ENCODE peak calls at places on chromosomes 16 and 17, in six cellular contexts. D is transverse colon, C is mammary epithelial cell, I is hepatocyte, E is heart left ventricle, B is endothelial cell of umbilical vein. X is an unnamed sample.
A peak's percentile ranks its signal among the peaks of the same experiment; 100 is the strongest.

GRCh38 chr16:15653227-15653626 is 3.2 kb downstream of the NDE1 start:
- DNase-seq in D (peak; percentile 20), C (peak; percentile 80), I (no peak), E (peak; percentile 46), B (peak; percentile 55), X (no peak)

GRCh38 chr16:54568897-54569807 is 282.6 kb upstream of the IRX3 start:
- DNase-seq in D (no peak), C (no peak), I (peak; percentile 26), E (no peak), B (no peak), X (no peak)

GRCh38 chr16:9330036-9330545 is 238.6 kb downstream of the HAPSTR1 start:
- DNase-seq in D (no peak), C (no peak), I (no peak), E (no peak), B (no peak), X (no peak)

GRCh38 chr16:66606000-66606751 is 1.7 kb downstream of the CMTM3 start:
- DNase-seq in D (no peak), C (peak; percentile 47), I (no peak), E (peak; percentile 34), B (no peak), X (no peak)

GRCh38 chr17:27754549-27754948 is 45.8 kb downstream of the NOS2 start:
- DNase-seq in D (no peak), C (no peak), I (no peak), E (no peak), B (no peak), X (peak; percentile 23)

GRCh38 chr17:58506354-58507080 is 7.9 kb downstream of the MTMR4 start:
- DNase-seq in D (no peak), C (no peak), I (no peak), E (no peak), B (no peak), X (no peak)

GRCh38 chr17:43213545-43213944 is 1.9 kb downstream of the TMEM106A start:
- DNase-seq in D (no peak), C (no peak), I (no peak), E (no peak), B (no peak), X (no peak)

GRCh38 chr16:18068477-18068876 is 268.1 kb downstream of the NPIPA8 start:
- DNase-seq in D (no peak), C (no peak), I (no peak), E (no peak), B (no peak), X (no peak)

GRCh38 chr17:50507871-50508572 is at the start of gene MYCBPAP:
- DNase-seq in D (peak; percentile 89), C (no peak), I (peak; percentile 92), E (peak; percentile 89), B (peak; percentile 75), X (peak; percentile 89)
- TF ChIP-seq CTCF in D (no peak), C (no peak), I (peak; percentile 31), E (peak; percentile 34), B (peak; percentile 29), X (no peak)

GRCh38 chr17:64546716-64547115 is 39.9 kb downstream of the CEP95 start:
- DNase-seq in D (no peak), C (no peak), I (no peak), E (no peak), B (no peak), X (no peak)

GRCh38 chr17:64544742-64545141 is 38.0 kb downstream of the CEP95 start:
- DNase-seq in D (no peak), C (no peak), I (no peak), E (no peak), B (no peak), X (no peak)

DNA sequence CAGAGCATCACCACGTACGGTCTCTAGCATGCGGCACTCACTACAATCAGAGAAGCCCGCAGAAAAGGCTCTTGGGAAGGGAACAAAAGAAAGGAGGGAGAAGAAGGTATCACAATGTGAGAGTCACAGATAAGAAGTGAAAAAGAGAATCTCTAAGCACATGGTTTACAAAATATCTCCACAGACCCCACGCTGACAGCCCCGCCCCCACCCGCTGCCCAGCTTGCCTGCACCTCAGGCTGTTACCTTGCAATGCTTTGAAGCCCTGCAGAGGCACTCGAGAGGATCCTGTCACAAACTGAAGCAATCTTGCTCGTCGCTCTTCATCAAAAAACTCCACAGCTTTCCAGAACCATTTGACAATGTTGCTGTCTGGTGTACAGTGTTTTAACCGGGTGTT is 40.6 kb downstream of the CEP95 start:
- DNase-seq in D (no peak), C (no peak), I (no peak), E (no peak), B (no peak), X (no peak)
- H3K36me3 ChIP-seq in D (no peaks in the 10 kb centered on the region), C (peaks cover 55% of the 10 kb centered on the region), I (no peaks in the 10 kb centered on the region), E (peaks cover 40% of the 10 kb centered on the region), B (peaks cover 22% of the 10 kb centered on the region), X (peaks cover 98% of the 10 kb centered on the region)

GRCh38 chr16:2486645-2487516 is 12.0 kb downstream of the TBC1D24 start:
- DNase-seq in D (peak; percentile 75), C (no peak), I (no peak), E (peak; percentile 75), B (no peak), X (peak; percentile 88)
- TF ChIP-seq CTCF in D (peak; percentile 31), C (no peak), I (peak; percentile 5), E (peak; percentile 43), B (no peak), X (peak; percentile 28)

GRCh38 chr16:1713933-1714332 is 7.9 kb downstream of the MAPK8IP3 start:
- DNase-seq in D (peak; percentile 41), C (no peak), I (no peak), E (no peak), B (no peak), X (no peak)
- H3K36me3 ChIP-seq in D (no peaks in the 10 kb centered on the region), C (peaks cover 2% of the 10 kb centered on the region), I (no peaks in the 10 kb centered on the region), E (no peaks in the 10 kb centered on the region), B (no peaks in the 10 kb centered on the region), X (no peaks in the 10 kb centered on the region)

DNA sequence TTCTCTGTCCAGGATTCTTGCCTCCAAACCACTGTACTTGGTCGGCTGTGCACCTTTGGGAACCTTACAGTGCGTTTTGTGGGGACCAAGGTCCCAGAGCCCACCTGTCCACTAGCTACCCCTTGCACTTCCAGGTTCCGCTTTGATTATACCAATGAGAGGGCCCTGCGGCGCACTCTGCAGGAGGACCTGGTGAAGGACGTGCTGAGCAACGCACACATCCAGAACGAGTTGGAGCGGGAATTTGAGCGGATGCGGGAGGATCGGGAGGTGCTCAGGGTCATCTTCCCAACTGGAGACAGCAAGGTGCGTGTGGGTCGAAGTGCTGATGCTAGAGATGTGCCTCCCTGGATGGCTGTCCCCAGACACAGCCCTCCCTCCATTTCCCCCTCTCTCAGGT is 18.8 kb downstream of the POLR2A start:
- DNase-seq in D (no peak), C (no peak), I (no peak), E (no peak), B (no peak), X (no peak)
- TF ChIP-seq CTCF in D (no peak), C (peak; percentile 25), I (peak; percentile 13), E (no peak), B (peak; percentile 27), X (no peak)

GRCh38 chr16:57781349-57781740 is 20.9 kb downstream of the KIFC3 start:
- DNase-seq in D (no peak), C (no peak), I (no peak), E (no peak), B (no peak), X (no peak)

GRCh38 chr16:57784334-57784733 is 18.0 kb downstream of the KIFC3 start:
- DNase-seq in D (no peak), C (no peak), I (no peak), E (no peak), B (no peak), X (no peak)

GRCh38 chr16:57781741-57782606 is 20.3 kb downstream of the KIFC3 start:
- DNase-seq in D (no peak), C (peak; percentile 32), I (peak; percentile 51), E (no peak), B (no peak), X (no peak)

GRCh38 chr16:57783883-57784282 is 18.4 kb downstream of the KIFC3 start:
- DNase-seq in D (no peak), C (no peak), I (no peak), E (no peak), B (no peak), X (no peak)

GRCh38 chr16:57783116-57783515 is 19.2 kb downstream of the KIFC3 start:
- DNase-seq in D (no peak), C (no peak), I (no peak), E (no peak), B (no peak), X (no peak)
- H3K36me3 ChIP-seq in D (no peaks in the 10 kb centered on the region), C (no peaks in the 10 kb centered on the region), I (no peaks in the 10 kb centered on the region), E (peaks cover 9% of the 10 kb centered on the region), B (peaks cover 19% of the 10 kb centered on the region), X (peaks cover 31% of the 10 kb centered on the region)

GRCh38 chr17:1484060-1484535 is 8.4 kb downstream of the MYO1C start:
- DNase-seq in D (no peak), C (no peak), I (no peak), E (no peak), B (no peak), X (no peak)

GRCh38 chr17:1482686-1483445 is 9.6 kb downstream of the MYO1C start:
- DNase-seq in D (no peak), C (no peak), I (no peak), E (no peak), B (no peak), X (no peak)

GRCh38 chr17:1485748-1486376 is 6.6 kb downstream of the MYO1C start:
- DNase-seq in D (peak; percentile 76), C (peak; percentile 26), I (peak; percentile 82), E (peak; percentile 84), B (peak; percentile 39), X (peak; percentile 87)

GRCh38 chr17:1485311-1485747 is 7.2 kb downstream of the MYO1C start:
- DNase-seq in D (peak; percentile 60), C (no peak), I (peak; percentile 70), E (peak; percentile 80), B (peak; percentile 26), X (peak; percentile 79)

DNA sequence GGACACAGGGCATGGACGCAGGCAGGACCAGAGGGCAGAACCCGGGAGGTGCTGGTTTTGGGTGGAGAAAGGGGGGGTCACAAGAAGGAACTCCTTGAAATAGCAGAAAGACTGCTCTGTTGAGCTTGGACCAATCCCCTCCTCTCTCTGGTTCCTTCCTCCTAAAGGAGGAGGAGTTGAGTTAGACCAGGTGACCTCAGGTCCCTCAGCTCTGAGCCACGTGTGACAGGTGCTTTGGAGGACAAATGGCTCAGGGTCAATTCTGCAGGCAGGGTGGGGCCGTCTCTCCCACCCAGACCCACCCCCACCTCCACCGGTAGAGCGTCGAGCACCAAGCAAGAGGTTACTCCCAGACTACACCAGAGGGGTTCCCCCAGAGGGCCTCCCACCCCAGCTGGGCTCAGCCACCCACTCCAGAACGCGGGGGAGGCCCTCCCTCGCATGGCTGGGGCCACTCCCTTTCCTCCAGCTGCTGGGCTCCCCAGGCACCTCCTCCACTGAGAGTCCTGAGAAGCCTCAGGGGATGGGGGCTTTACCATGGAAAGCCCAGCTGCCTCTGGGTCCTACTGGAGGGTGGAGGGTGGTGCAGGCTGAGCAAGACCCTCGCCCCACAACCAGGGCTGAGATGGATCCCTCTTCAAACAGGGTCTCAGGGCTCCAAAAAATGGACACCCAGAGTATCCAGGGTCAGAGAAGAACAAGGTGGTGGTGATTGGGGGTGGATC is 7.7 kb downstream of the MYO1C start:
- DNase-seq in D (peak; percentile 79), C (peak; percentile 32), I (peak; percentile 87), E (peak; percentile 79), B (peak; percentile 23), X (peak; percentile 85)
- TF ChIP-seq CTCF in D (no peak), C (no peak), I (no peak), E (no peak), B (peak; percentile 15), X (no peak)

X was measured in upper lobe of right lung.